ENCODE peak calls at places on chromosomes 2 and 18, in five cellular contexts. I is left kidney, B is SHP77, O is nephron progenitor cell, M is small intestine. H is an unnamed sample.

GRCh38 chr2:233142355-233142897 is 82.3 kb downstream of the INPP5D start:
- DNase-seq in I (no peak), O (no peak), M (peak; percentile 13), B (no peak), H (no peak)

GRCh38 chr2:12884713-12885282 is 168.1 kb downstream of the TRIB2 start:
- DNase-seq in B (no peak), I (peak; percentile 27), M (no peak), O (peak; percentile 6), H (no peak)

GRCh38 chr2:149038442-149039212 is at the start of gene LYPD6B:
- DNase-seq in M (peak; percentile 72), O (peak; percentile 74), B (no peak), I (peak; percentile 77), H (no peak)

GRCh38 chr2:133819906-133820305 is 251.6 kb upstream of the NCKAP5 start:
- DNase-seq in M (no peak), O (no peak), B (no peak), I (no peak), H (no peak)

GRCh38 chr2:241358470-241358869 is 2.4 kb downstream of the FARP2 start:
- DNase-seq in I (no peak), B (no peak), M (peak; percentile 72), O (no peak), H (no peak)

GRCh38 chr2:86029873-86030272 is 75.8 kb downstream of the POLR1A start:
- DNase-seq in O (no peak), I (no peak), B (no peak), M (no peak), H (no peak)

GRCh38 chr2:84487298-84487996 is 28.4 kb upstream of the SUCLG1 start:
- DNase-seq in M (peak; percentile 63), I (no peak), B (no peak), O (no peak), H (no peak)

GRCh38 chr18:54215069-54215468 is 9.4 kb downstream of the MBD2 start:
- DNase-seq in I (no peak), M (no peak), O (no peak), B (no peak), H (no peak)

GRCh38 chr2:230170532-230170931 is 49.3 kb downstream of the SP110 start:
- DNase-seq in B (peak; percentile 70), M (peak; percentile 94), I (no peak), O (no peak), H (no peak)

GRCh38 chr2:112229365-112229764 is 25.5 kb downstream of the ZC3H8 start:
- DNase-seq in M (peak; percentile 3), O (no peak), I (no peak), B (no peak), H (peak; percentile 27)

GRCh38 chr2:29920631-29921559 is 491 bp downstream of the ALK start:
- DNase-seq in O (peak; percentile 7), B (no peak), I (peak; percentile 50), M (no peak), H (no peak)

GRCh38 chr2:205975082-205975949 is 110.7 kb downstream of the INO80D start:
- DNase-seq in O (no peak), M (peak; percentile 99), B (no peak), I (peak; percentile 70), H (no peak)

GRCh38 chr2:220143336-220143735 is 515.9 kb downstream of the SLC4A3 start:
- DNase-seq in I (no peak), B (no peak), M (no peak), O (no peak), H (peak; percentile 37)

GRCh38 chr18:23191952-23192662 is 56.8 kb downstream of the CABLES1 start:
- DNase-seq in M (peak; percentile 55), I (peak; percentile 72), O (no peak), B (no peak), H (peak; percentile 70)

GRCh38 chr18:60053747-60054304 is 154.0 kb downstream of the PMAIP1 start:
- DNase-seq in O (no peak), I (peak; percentile 25), B (peak; percentile 79), M (peak; percentile 54), H (peak; percentile 89)

GRCh38 chr2:196322963-196323810 is 151.8 kb upstream of the STK17B start:
- DNase-seq in I (no peak), M (no peak), O (no peak), B (no peak), H (no peak)

GRCh38 chr2:219230201-219230540 is 565 bp downstream of the ANKZF1 start:
- DNase-seq in B (no peak), M (peak; percentile 72), I (peak; percentile 71), O (peak; percentile 61), H (no peak)

GRCh38 chr18:12656671-12657047 is 1.2 kb downstream of the SPIRE1 start:
- DNase-seq in B (no peak), M (no peak), O (no peak), I (no peak), H (no peak)

GRCh38 chr2:96924775-96925747 is 55.2 kb upstream of the SEMA4C start:
- DNase-seq in I (no peak), M (no peak), B (no peak), O (no peak), H (no peak)

GRCh38 chr18:80119111-80119510 is 10.0 kb downstream of the ADNP2 start:
- DNase-seq in O (peak; percentile 35), B (no peak), M (no peak), I (no peak), H (no peak)

GRCh38 chr18:76708727-76709353 is 113.5 kb upstream of the ZNF236 start:
- DNase-seq in O (no peak), M (no peak), B (no peak), I (no peak), H (no peak)

GRCh38 chr2:206457188-206457634 is 13.9 kb downstream of the ADAM23 start:
- DNase-seq in I (no peak), O (no peak), M (peak; percentile 41), B (no peak), H (no peak)

GRCh38 chr18:11398625-11399024 is 210.8 kb upstream of the SLC35G4 start:
- DNase-seq in B (no peak), O (no peak), I (no peak), M (no peak), H (no peak)

GRCh38 chr18:78766651-78767533 is 212.7 kb upstream of the SALL3 start:
- DNase-seq in I (no peak), O (no peak), M (no peak), B (no peak), H (no peak)

GRCh38 chr2:165891943-165892342 is 61.6 kb downstream of the TTC21B start:
- DNase-seq in I (no peak), B (no peak), O (no peak), M (no peak), H (no peak)

GRCh38 chr2:69554981-69555380 is 88.6 kb downstream of the AAK1 start:
- DNase-seq in M (no peak), B (no peak), I (no peak), O (no peak), H (no peak)

GRCh38 chr18:40407913-40408312 is 1547.1 kb upstream of the PIK3C3 start:
- DNase-seq in O (no peak), B (no peak), I (peak; percentile 4), M (no peak), H (no peak)

GRCh38 chr2:238389985-238390682 is 36.6 kb upstream of the ASB1 start:
- DNase-seq in O (no peak), B (peak; percentile 87), I (peak; percentile 21), M (no peak), H (no peak)

GRCh38 chr2:238875161-238875530 is 27.3 kb downstream of the TWIST2 start:
- DNase-seq in I (no peak), M (no peak), B (no peak), O (no peak), H (no peak)